ENCODE peak calls at places on chromosomes 1 and 21, in eight cellular contexts. R, A, C, Z, M, I, T and X are unnamed samples.
A peak's percentile ranks its signal among the peaks of the same experiment; 100 is the strongest.

GRCh38 chr1:202221911-202222909 is 28.6 kb downstream of the LGR6 start:
- DNase-seq in R (peak; percentile 67), A (no peak), C (no peak), Z (no peak), M (no peak), I (no peak), T (no peak), X (no peak)

GRCh38 chr1:151311589-151312331 is 15.5 kb downstream of the PI4KB start:
- DNase-seq in R (peak; percentile 22), A (peak; percentile 91), C (peak; percentile 100), Z (no peak), M (peak; percentile 96), I (peak; percentile 87), T (peak; percentile 94), X (peak; percentile 19)

GRCh38 chr1:20187103-20187812 is 940 bp upstream of the PLA2G2C start:
- DNase-seq in R (peak; percentile 62), A (no peak), C (no peak), Z (no peak), M (no peak), I (peak; percentile 71), T (peak; percentile 78), X (no peak)

GRCh38 chr21:37368536-37369279 is 2.1 kb downstream of the DYRK1A start:
- DNase-seq in R (no peak), A (no peak), C (peak; percentile 48), Z (no peak), M (no peak), I (no peak), T (no peak), X (no peak)

GRCh38 chr1:10540277-10541005 is 65.7 kb downstream of the PEX14 start:
- DNase-seq in R (no peak), A (no peak), C (peak; percentile 54), Z (no peak), M (no peak), I (no peak), T (peak; percentile 73), X (no peak)

GRCh38 chr1:96096138-96097011 is 625.2 kb upstream of the PTBP2 start:
- DNase-seq in R (no peak), A (no peak), C (no peak), Z (no peak), M (no peak), I (no peak), T (no peak), X (no peak)

GRCh38 chr1:200890818-200891773 is 3.6 kb upstream of the INAVA start:
- DNase-seq in R (peak; percentile 30), A (no peak), C (peak; percentile 19), Z (no peak), M (peak; percentile 54), I (no peak), T (peak; percentile 62), X (no peak)

GRCh38 chr1:114386129-114387037 is 124.6 kb downstream of the TRIM33 start:
- DNase-seq in R (no peak), A (no peak), C (no peak), Z (no peak), M (no peak), I (peak; percentile 32), T (no peak), X (no peak)

GRCh38 chr1:117284408-117285215 is 73.9 kb upstream of the VTCN1 start:
- DNase-seq in R (peak; percentile 24), A (no peak), C (peak; percentile 79), Z (no peak), M (peak; percentile 57), I (peak; percentile 58), T (no peak), X (no peak)

GRCh38 chr1:153608742-153609584 is 4.0 kb downstream of the S100A16 start:
- DNase-seq in R (no peak), A (peak; percentile 77), C (peak; percentile 95), Z (peak; percentile 84), M (peak; percentile 90), I (peak; percentile 94), T (peak; percentile 84), X (no peak)

GRCh38 chr1:40622936-40623629 is 42.4 kb downstream of the RIMS3 start:
- DNase-seq in R (no peak), A (no peak), C (no peak), Z (no peak), M (no peak), I (no peak), T (no peak), X (no peak)

GRCh38 chr1:229834230-229834629 is 208.2 kb downstream of the URB2 start:
- DNase-seq in R (no peak), A (no peak), C (no peak), Z (no peak), M (no peak), I (no peak), T (no peak), X (no peak)

GRCh38 chr1:107640207-107640606 is 324.8 kb downstream of the VAV3 start:
- DNase-seq in R (no peak), A (no peak), C (no peak), Z (no peak), M (no peak), I (no peak), T (no peak), X (no peak)

GRCh38 chr1:18347559-18347958 is 133.2 kb upstream of the KLHDC7A start:
- DNase-seq in R (no peak), A (no peak), C (no peak), Z (no peak), M (no peak), I (no peak), T (no peak), X (no peak)

GRCh38 chr1:207404849-207405525 is 49.1 kb upstream of the CR2 start:
- DNase-seq in R (no peak), A (no peak), C (peak; percentile 78), Z (no peak), M (peak; percentile 65), I (peak; percentile 66), T (no peak), X (no peak)

GRCh38 chr1:15355968-15356621 is 53.6 kb upstream of the EFHD2 start:
- DNase-seq in R (no peak), A (no peak), C (peak; percentile 61), Z (no peak), M (peak; percentile 92), I (no peak), T (no peak), X (no peak)

GRCh38 chr1:45003741-45004140 is 7.4 kb downstream of the HECTD3 start:
- DNase-seq in R (no peak), A (no peak), C (no peak), Z (no peak), M (no peak), I (no peak), T (no peak), X (no peak)
- TF ChIP-seq POLR2A in R (no peak), A (no peak), C (no peak), Z (no peak), M (no peak), I (no peak), T (no peak), X (no peak)

GRCh38 chr1:112440574-112440973 is 44.6 kb downstream of the CTTNBP2NL start:
- DNase-seq in R (no peak), A (no peak), C (no peak), Z (no peak), M (no peak), I (no peak), T (no peak), X (no peak)

GRCh38 chr1:112436384-112437156 is 40.6 kb downstream of the CTTNBP2NL start:
- DNase-seq in R (no peak), A (no peak), C (no peak), Z (no peak), M (no peak), I (no peak), T (no peak), X (no peak)

GRCh38 chr1:112439592-112439991 is 43.6 kb downstream of the CTTNBP2NL start:
- DNase-seq in R (no peak), A (no peak), C (no peak), Z (no peak), M (no peak), I (no peak), T (no peak), X (no peak)

GRCh38 chr1:112431038-112431437 is 35.0 kb downstream of the CTTNBP2NL start:
- DNase-seq in R (no peak), A (no peak), C (no peak), Z (no peak), M (no peak), I (no peak), T (no peak), X (no peak)

DNA sequence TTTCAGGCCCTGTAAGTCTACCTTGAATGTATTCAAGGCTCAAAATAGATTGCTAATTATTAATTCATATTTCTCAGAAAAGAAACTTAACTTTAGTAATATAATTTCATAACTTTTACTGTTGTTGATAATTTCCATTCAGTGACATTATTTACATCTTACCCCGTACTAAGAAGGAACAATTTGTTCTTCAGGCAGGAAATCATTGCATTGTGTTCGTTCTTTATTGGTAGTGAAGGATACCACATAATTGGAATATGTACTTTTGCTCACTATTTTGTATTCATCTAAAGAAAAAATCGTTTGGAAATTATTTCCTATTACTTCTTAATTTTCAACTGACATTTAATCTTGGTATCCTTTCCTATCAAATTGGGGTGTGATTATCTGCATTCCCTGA is 39.4 kb downstream of the CTTNBP2NL start:
- DNase-seq in R (no peak), A (no peak), C (no peak), Z (no peak), M (no peak), I (no peak), T (no peak), X (no peak)
- H3K27ac ChIP-seq in R (no peak overlapping the region), A (no peak overlapping the region), C (no peak overlapping the region), Z (peak overlapping the region; percentile 3), M (no peak overlapping the region), I (no peak overlapping the region), T (no peak overlapping the region), X (no peak overlapping the region)

DNA sequence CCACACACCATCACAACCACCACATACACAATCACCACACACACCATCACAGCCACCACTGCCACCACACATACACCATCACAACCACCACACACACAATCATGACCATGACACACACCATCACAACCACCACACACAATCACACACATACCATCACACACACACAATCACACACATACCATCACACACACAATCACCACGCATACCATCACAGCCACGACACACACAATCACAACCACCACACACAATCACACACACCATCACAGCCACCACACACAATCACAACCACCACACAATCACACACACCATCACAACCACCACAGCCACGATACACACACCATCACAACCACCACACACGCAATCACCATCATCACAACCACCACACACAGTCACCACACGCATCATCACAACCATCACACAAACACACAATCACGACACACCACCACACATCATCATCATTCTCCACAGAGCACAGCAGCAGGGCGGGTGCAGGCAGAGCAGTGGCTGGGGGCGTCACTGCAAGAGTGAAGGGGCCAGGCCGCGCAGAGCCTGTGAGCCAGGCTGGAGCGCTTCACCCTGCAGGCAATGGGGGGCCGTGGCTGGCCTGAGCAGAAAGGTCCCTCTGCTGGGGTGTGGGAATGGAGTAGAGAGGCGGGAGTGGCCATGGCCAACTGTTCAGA is 32.6 kb downstream of the CDCP2 start:
- DNase-seq in R (no peak), A (no peak), C (no peak), Z (peak; percentile 33), M (no peak), I (no peak), T (no peak), X (no peak)
- H3K4me3 ChIP-seq in R (no peak overlapping the region), A (no peak overlapping the region), C (no peak overlapping the region), Z (no peak overlapping the region), M (no peak overlapping the region), I (no peak overlapping the region), T (no peak overlapping the region), X (no peak overlapping the region)

DNA sequence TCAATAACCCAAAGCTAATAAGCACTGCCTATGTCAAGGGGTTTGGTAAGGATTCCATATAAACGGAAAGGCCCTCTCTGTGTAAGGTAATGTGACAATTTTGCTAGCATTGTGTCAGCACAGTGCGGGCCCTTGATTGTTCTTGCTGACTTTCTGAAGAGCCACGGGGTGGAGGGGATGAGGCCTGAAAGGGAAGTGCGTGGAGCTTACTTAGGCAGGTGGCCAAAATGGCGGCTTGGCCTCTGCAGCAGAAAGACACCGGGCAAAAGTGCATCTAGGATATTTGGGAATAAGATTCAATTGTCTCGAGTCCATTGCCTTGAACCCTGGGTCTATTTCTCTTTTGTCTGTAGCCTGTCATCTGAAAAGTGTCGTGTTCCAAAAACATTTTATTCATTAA is 114.3 kb downstream of the TGFB2 start:
- DNase-seq in R (no peak), A (peak; percentile 31), C (no peak), Z (no peak), M (no peak), I (no peak), T (no peak), X (no peak)
- TF ChIP-seq POLR2A in R (no peak), A (no peak), C (no peak), Z (no peak), M (no peak), I (no peak), T (no peak), X (no peak)